ENCODE peak calls at places on chromosomes 7 and 10, in six cellular contexts. M is HuH-7, K is NCI-H146, R is brain pericyte, Z is cardiac muscle cell, I is D341Med. C is an unnamed sample.

GRCh38 chr10:69222157-69223027 is 2.3 kb downstream of the HKDC1 start:
- DNase-seq in M (no peak), K (no peak), R (no peak), Z (peak), I (peak), C (peak)

GRCh38 chr10:60963441-60964256 is 19.7 kb upstream of the RHOBTB1 start:
- DNase-seq in M (no peak), K (no peak), R (no peak), Z (peak), I (no peak), C (no peak)

GRCh38 chr7:34759477-34760125 is 101.6 kb downstream of the NPSR1 start:
- DNase-seq in M (peak), K (peak), R (no peak), Z (peak), I (peak), C (peak)

GRCh38 chr10:70729763-70730357 is 55.3 kb downstream of the TBATA start:
- DNase-seq in M (no peak), K (peak), R (no peak), Z (peak), I (no peak), C (no peak)

GRCh38 chr7:84372712-84373111 is 178.1 kb upstream of the SEMA3A start:
- DNase-seq in M (no peak), K (no peak), R (no peak), Z (peak), I (no peak), C (no peak)

GRCh38 chr7:114923403-114923713 is 1.5 kb downstream of the MDFIC start:
- DNase-seq in M (no peak), K (no peak), R (no peak), Z (no peak), I (no peak), C (no peak)

GRCh38 chr10:5509236-5509635 is 9.9 kb upstream of the CALML5 start:
- DNase-seq in M (no peak), K (no peak), R (no peak), Z (no peak), I (no peak), C (no peak)

GRCh38 chr10:124680675-124681074 is 63.5 kb downstream of the FAM53B start:
- DNase-seq in M (no peak), K (no peak), R (no peak), Z (peak), I (no peak), C (no peak)

GRCh38 chr10:131954356-131954965 is 27.3 kb downstream of the BNIP3 start:
- DNase-seq in M (no peak), K (no peak), R (no peak), Z (no peak), I (no peak), C (no peak)

GRCh38 chr10:9342865-9343450 is 1288.5 kb downstream of the GATA3 start:
- DNase-seq in M (peak), K (peak), R (no peak), Z (peak), I (peak), C (no peak)

GRCh38 chr10:97497572-97498075 is 598 bp downstream of the MMS19 start:
- DNase-seq in M (peak), K (peak), R (no peak), Z (peak), I (peak), C (peak)

GRCh38 chr7:23287612-23288011 is 11.5 kb upstream of the MALSU1 start:
- DNase-seq in M (no peak), K (no peak), R (no peak), Z (no peak), I (no peak), C (no peak)

GRCh38 chr7:69635572-69636190 is 37.4 kb downstream of the AUTS2 start:
- DNase-seq in M (no peak), K (no peak), R (no peak), Z (no peak), I (no peak), C (no peak)

GRCh38 chr10:119505588-119506315 is 36.8 kb downstream of the RGS10 start:
- DNase-seq in M (no peak), K (no peak), R (no peak), Z (no peak), I (no peak), C (no peak)

GRCh38 chr10:129970404-129971364 is 6.6 kb upstream of the EBF3 start:
- DNase-seq in M (no peak), K (no peak), R (no peak), Z (no peak), I (no peak), C (no peak)

GRCh38 chr7:80318081-80318480 is 183.4 kb downstream of the GNAI1 start:
- DNase-seq in M (no peak), K (no peak), R (no peak), Z (no peak), I (no peak), C (no peak)

GRCh38 chr7:158323741-158324396 is 263.8 kb downstream of the PTPRN2 start:
- DNase-seq in M (no peak), K (no peak), R (no peak), Z (no peak), I (no peak), C (no peak)

GRCh38 chr7:33832326-33832725 is 73.0 kb upstream of the BMPER start:
- DNase-seq in M (no peak), K (no peak), R (no peak), Z (no peak), I (peak), C (no peak)

GRCh38 chr7:127702938-127703337 is 50.9 kb downstream of the SND1 start:
- DNase-seq in M (no peak), K (no peak), R (no peak), Z (no peak), I (no peak), C (no peak)

GRCh38 chr10:34854147-34854601 is 39.1 kb upstream of the PARD3 start:
- DNase-seq in M (no peak), K (peak), R (peak), Z (peak), I (no peak), C (no peak)

GRCh38 chr7:148726385-148726784 is 27.7 kb downstream of the CUL1 start:
- DNase-seq in M (no peak), K (no peak), R (no peak), Z (no peak), I (no peak), C (no peak)